ENCODE peak calls at places on chromosomes 6 and 20, in six cellular contexts. I is left ventricle myocardium superior, X is activated T-cell treated with anti-CD3 and anti-CD28 coated beads for 1 hour, P is fibroblast of lung, Y is T47D, O is iPS DF 6.9. U is an unnamed sample.

GRCh38 chr20:63232235-63233060 is 3.3 kb upstream of the BIRC7 start:
- DNase-seq in I (no peak), Y (no peak), O (no peak), X (no peak), P (peak), U (no peak)

GRCh38 chr6:24757610-24758009 is 17.1 kb upstream of the GMNN start:
- DNase-seq in I (no peak), O (no peak), Y (no peak), P (no peak), X (no peak), U (no peak)

GRCh38 chr6:39188577-39188976 is 40.7 kb downstream of the KCNK5 start:
- DNase-seq in Y (no peak), O (no peak), X (no peak), P (no peak), I (no peak), U (no peak)

GRCh38 chr20:21125072-21125848 is 622 bp upstream of the KIZ start:
- DNase-seq in P (peak), X (no peak), I (peak), O (no peak), Y (peak), U (peak)

GRCh38 chr6:140857734-140858380 is 1274.9 kb upstream of the GJE1 start:
- DNase-seq in P (peak), Y (no peak), I (no peak), O (no peak), X (no peak), U (no peak)

GRCh38 chr6:87742106-87742505 is 40.1 kb upstream of the AKIRIN2 start:
- DNase-seq in Y (no peak), I (no peak), O (no peak), X (peak), P (no peak), U (no peak)

GRCh38 chr6:148414836-148415235 is 72.2 kb downstream of the SASH1 start:
- DNase-seq in I (no peak), O (no peak), P (peak), X (no peak), Y (no peak), U (no peak)

GRCh38 chr20:34578521-34579147 is 20.1 kb downstream of the MAP1LC3A start:
- DNase-seq in Y (no peak), X (no peak), P (no peak), O (no peak), I (peak), U (no peak)

GRCh38 chr20:8078528-8078914 is 53.5 kb upstream of the PLCB1 start:
- DNase-seq in P (no peak), O (no peak), Y (no peak), I (no peak), X (no peak), U (no peak)

GRCh38 chr6:138724015-138724414 is 49.6 kb upstream of the CCDC28A start:
- DNase-seq in I (peak), X (no peak), Y (peak), P (peak), O (no peak), U (no peak)

GRCh38 chr6:145752638-145753037 is 17.3 kb upstream of the EPM2A start:
- DNase-seq in I (no peak), O (no peak), X (no peak), P (no peak), Y (no peak), U (no peak)

GRCh38 chr6:56915832-56916231 is 39.1 kb upstream of the BEND6 start:
- DNase-seq in I (no peak), Y (no peak), P (no peak), X (no peak), O (no peak), U (no peak)

GRCh38 chr6:39865011-39865888 is 69.0 kb downstream of the MOCS1 start:
- DNase-seq in X (peak), I (peak), O (peak), Y (peak), P (peak), U (peak)

GRCh38 chr20:60211618-60212463 is 253.6 kb downstream of the CDH26 start:
- DNase-seq in I (no peak), X (no peak), P (no peak), O (no peak), Y (no peak), U (no peak)

GRCh38 chr6:85679445-85680123 is 36.9 kb upstream of the SYNCRIP start:
- DNase-seq in I (no peak), P (peak), Y (no peak), X (no peak), O (no peak), U (no peak)

GRCh38 chr20:50395914-50396488 is 114.2 kb upstream of the PTPN1 start:
- DNase-seq in Y (no peak), O (no peak), X (no peak), P (no peak), I (no peak), U (no peak)

GRCh38 chr6:113301651-113302050 is 555.5 kb upstream of the MARCKS start:
- DNase-seq in I (no peak), Y (no peak), P (no peak), X (no peak), O (no peak), U (no peak)

GRCh38 chr6:2110504-2110903 is 134.9 kb downstream of the GMDS start:
- DNase-seq in I (no peak), Y (no peak), X (no peak), O (no peak), P (peak), U (no peak)

GRCh38 chr6:144334150-144334708 is 49.1 kb downstream of the UTRN start:
- DNase-seq in P (no peak), I (no peak), X (peak), Y (no peak), O (no peak), U (no peak)

GRCh38 chr6:170186909-170187668 is 103.8 kb downstream of the DLL1 start:
- DNase-seq in Y (no peak), O (no peak), P (no peak), X (no peak), I (no peak), U (no peak)